ENCODE peak calls at places on chromosomes 11 and 22, in seven cellular contexts. S is spleen, U is K562, D is endothelial cell of umbilical vein, P is transverse colon, T is Panc1, R is stomach. I is an unnamed sample.

GRCh38 chr22:28857288-28857687 is 26.1 kb upstream of the ZNRF3 start:
- DNase-seq in P (no peak), T (no peak), S (peak; percentile 20), U (no peak), D (no peak), R (no peak), I (no peak)

GRCh38 chr22:24695958-24696511 is 78.5 kb downstream of the PIWIL3 start:
- DNase-seq in T (no peak), D (no peak), P (no peak), U (peak; percentile 54), R (peak; percentile 47), S (no peak), I (no peak)

GRCh38 chr11:125063429-125064043 is 431 bp downstream of the SLC37A2 start:
- DNase-seq in D (no peak), P (no peak), S (peak; percentile 76), T (no peak), U (no peak), R (peak; percentile 24), I (peak; percentile 59)

GRCh38 chr11:1168256-1168655 is 10.5 kb downstream of the MUC5AC start:
- DNase-seq in D (no peak), T (no peak), R (no peak), P (no peak), U (no peak), S (no peak), I (peak; percentile 36)

GRCh38 chr22:41900652-41901312 is 14.1 kb downstream of the SHISA8 start:
- DNase-seq in T (no peak), U (no peak), P (no peak), R (no peak), S (peak; percentile 47), D (no peak), I (no peak)

GRCh38 chr11:79088967-79089366 is 351.9 kb downstream of the TENM4 start:
- DNase-seq in P (no peak), T (no peak), U (no peak), S (no peak), R (no peak), D (no peak), I (no peak)

GRCh38 chr11:64558065-64558745 is 32.8 kb upstream of the SLC22A12 start:
- DNase-seq in R (no peak), D (no peak), S (no peak), T (no peak), U (no peak), P (no peak), I (peak; percentile 40)

GRCh38 chr11:105911454-105911853 is 110.6 kb downstream of the MSANTD4 start:
- DNase-seq in T (no peak), S (no peak), P (no peak), D (no peak), U (no peak), R (no peak), I (no peak)

GRCh38 chr11:63951779-63952536 is 13.2 kb downstream of the NAA40 start:
- DNase-seq in P (no peak), T (no peak), S (no peak), R (no peak), D (no peak), U (no peak), I (no peak)

GRCh38 chr11:70548976-70549375 is 150.6 kb downstream of the CTTN start:
- DNase-seq in P (no peak), S (peak; percentile 62), D (no peak), R (no peak), T (no peak), U (peak; percentile 60), I (no peak)

GRCh38 chr22:24422078-24422665 is 5.2 kb upstream of the ADORA2A start:
- DNase-seq in R (no peak), T (no peak), P (no peak), U (no peak), D (no peak), S (no peak), I (no peak)

GRCh38 chr11:534592-535518 is 521 bp downstream of the HRAS start:
- DNase-seq in S (peak; percentile 89), U (peak; percentile 34), R (peak; percentile 52), P (no peak), T (no peak), D (peak; percentile 24), I (no peak)

GRCh38 chr22:41175546-41175945 is 29.6 kb upstream of the L3MBTL2 start:
- DNase-seq in D (peak; percentile 26), T (no peak), R (no peak), U (no peak), P (no peak), S (no peak), I (no peak)

GRCh38 chr22:24920029-24920428 is 26.5 kb downstream of the LHFPL7 start:
- DNase-seq in D (no peak), P (no peak), S (no peak), R (no peak), T (no peak), U (no peak), I (no peak)

GRCh38 chr11:12118940-12119339 is 8.6 kb downstream of the MICAL2 start:
- DNase-seq in R (no peak), D (no peak), S (no peak), P (no peak), U (no peak), T (no peak), I (peak; percentile 81)

GRCh38 chr11:68306636-68307035 is 5.8 kb upstream of the LRP5 start:
- DNase-seq in R (no peak), P (no peak), U (no peak), S (no peak), T (no peak), D (no peak), I (no peak)

GRCh38 chr11:111957663-111958415 is 20.7 kb downstream of the DIXDC1 start:
- DNase-seq in D (no peak), S (no peak), T (no peak), R (no peak), U (no peak), P (no peak), I (no peak)

GRCh38 chr22:44276041-44276440 is 36.7 kb downstream of the SHISAL1 start:
- DNase-seq in U (no peak), P (no peak), T (no peak), S (peak; percentile 47), D (no peak), R (no peak), I (no peak)

GRCh38 chr22:44276706-44277403 is 35.9 kb downstream of the SHISAL1 start:
- DNase-seq in R (no peak), P (no peak), T (no peak), D (no peak), U (no peak), S (peak; percentile 38), I (no peak)

GRCh38 chr22:44279059-44279340 is 33.8 kb downstream of the SHISAL1 start:
- DNase-seq in P (no peak), S (no peak), T (no peak), U (no peak), D (no peak), R (no peak), I (no peak)

GRCh38 chr22:44278234-44279058 is 34.3 kb downstream of the SHISAL1 start:
- DNase-seq in D (no peak), R (no peak), S (no peak), U (no peak), T (no peak), P (no peak), I (no peak)

GRCh38 chr22:44277404-44278135 is 35.2 kb downstream of the SHISAL1 start:
- DNase-seq in T (no peak), R (no peak), D (no peak), S (peak; percentile 30), U (no peak), P (no peak), I (no peak)
- H3K4me1 ChIP-seq in T (no peaks in the 10 kb centered on the region), R (peaks cover 4% of the 10 kb centered on the region), D (no peaks in the 10 kb centered on the region), S (no peaks in the 10 kb centered on the region), U (no peaks in the 10 kb centered on the region), P (no peaks in the 10 kb centered on the region), I (peaks cover 24% of the 10 kb centered on the region)

DNA sequence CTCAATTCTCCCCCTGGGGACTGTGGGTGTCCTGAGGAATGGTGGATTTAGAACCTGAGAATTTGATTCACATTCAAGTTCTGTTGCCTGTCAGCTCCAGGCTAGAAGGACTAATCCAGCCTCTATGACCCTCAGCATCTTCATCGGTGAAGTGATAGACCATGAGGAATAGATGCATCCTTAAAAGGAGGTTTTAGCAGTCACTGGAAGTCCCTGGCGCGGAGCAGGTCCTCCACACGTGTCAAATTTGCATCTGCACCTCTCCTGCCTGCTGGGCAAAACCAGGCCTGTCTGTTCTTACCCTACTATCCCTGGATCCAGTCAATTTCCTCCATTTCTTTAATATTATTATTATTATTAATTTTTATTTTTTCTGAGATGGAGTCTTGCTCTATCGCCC is 808.4 kb downstream of the TBC1D22A start:
- DNase-seq in R (no peak), D (no peak), P (no peak), S (no peak), U (no peak), T (no peak), I (no peak)
- H3K9me3 ChIP-seq in R (no peaks in the 10 kb centered on the region), D (peaks cover 8% of the 10 kb centered on the region), P (no peaks in the 10 kb centered on the region), S (no peaks in the 10 kb centered on the region), U (no peaks in the 10 kb centered on the region), T (no peaks in the 10 kb centered on the region), I (no peaks in the 10 kb centered on the region)

DNA sequence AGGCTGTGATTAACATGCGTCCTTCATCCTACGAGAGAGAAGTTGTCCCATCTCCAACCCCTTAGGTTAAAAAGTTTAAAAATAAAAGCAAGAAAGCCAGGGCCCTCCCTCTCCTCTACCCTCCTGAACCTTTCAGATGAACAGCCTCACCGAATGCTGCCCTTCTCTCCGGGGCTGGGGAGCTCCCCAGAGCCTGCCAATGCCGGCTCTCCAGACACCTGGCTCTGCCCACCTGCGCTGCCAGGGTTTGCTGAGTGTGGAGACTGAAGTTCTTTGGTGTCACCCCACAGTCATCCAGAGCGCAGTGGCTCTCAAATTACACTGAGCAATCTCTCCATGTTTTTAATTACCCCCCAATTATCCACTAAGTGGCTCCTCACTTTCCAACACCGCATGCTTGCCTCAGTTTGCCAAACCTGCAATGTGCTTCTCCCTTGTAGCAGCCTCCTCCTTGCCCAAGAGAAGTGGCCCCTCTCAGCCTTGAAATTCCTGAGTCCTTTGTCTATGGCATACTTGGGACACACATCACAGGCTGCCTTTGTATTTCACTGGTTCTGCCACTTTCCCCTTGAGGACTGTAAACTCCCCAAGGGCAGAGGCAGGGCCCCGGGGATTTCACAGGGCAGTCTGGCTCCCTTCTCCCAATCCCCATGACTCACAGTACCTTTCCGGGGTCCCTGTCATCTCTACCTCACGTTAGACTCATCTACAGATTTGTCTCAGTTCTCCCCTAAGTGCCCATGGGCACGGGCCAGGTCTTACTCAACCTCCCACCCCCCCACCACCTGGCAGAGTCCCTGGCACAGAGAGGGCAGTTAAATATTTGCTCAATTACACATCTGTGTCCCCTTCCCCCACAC is 2.0 kb downstream of the MYH9 start:
- DNase-seq in P (peak; percentile 61), D (peak; percentile 30), R (peak; percentile 83), U (no peak), S (peak; percentile 81), T (no peak), I (peak; percentile 90)
- TF ChIP-seq POLR2AphosphoS5 in P (no peak), D (no peak), R (peak; percentile 43), U (no peak), S (no peak), T (peak; percentile 54), I (no peak)

DNA sequence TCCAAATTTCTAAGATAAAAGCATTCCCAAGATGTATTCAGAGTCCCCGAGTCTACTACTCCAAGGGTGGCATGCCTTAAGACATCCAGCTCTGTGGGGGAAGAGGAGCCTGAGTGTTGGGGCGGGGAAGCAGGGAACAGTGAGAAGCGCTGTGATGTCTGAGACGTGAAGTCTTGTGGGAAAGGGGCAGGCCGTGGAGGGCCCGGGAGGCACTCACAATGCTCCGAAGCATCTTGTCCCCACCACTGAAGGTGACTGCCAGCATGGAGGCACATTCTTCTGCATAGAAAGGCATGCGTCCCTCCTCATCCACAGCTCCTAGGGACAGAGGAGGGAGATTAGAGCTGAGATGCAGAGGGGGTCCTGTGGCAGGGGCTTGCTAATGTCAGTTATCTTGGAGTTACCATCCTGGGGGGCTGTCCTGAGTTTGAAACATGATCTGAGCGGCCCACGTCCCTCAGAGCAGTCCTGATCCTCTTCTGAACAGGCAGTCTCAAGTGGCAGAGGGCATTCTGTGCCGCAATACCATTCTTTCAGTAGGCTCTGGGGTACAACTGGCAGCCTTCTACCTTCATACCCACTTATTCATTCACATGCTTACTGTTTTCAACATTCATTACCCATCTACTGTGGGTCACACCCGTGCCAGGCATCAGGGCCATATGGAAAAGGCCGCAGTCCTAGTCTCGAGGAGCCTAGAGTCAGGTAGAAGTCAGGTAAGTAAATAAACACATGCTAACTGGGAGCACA is 8.7 kb downstream of the PCSK7 start:
- DNase-seq in U (no peak), P (no peak), T (no peak), S (no peak), D (no peak), R (no peak), I (peak; percentile 66)
- H3K4me1 ChIP-seq in U (peaks cover 53% of the 10 kb centered on the region), P (peaks cover 51% of the 10 kb centered on the region), T (no peaks in the 10 kb centered on the region), S (peaks cover 83% of the 10 kb centered on the region), D (no peaks in the 10 kb centered on the region), R (peaks cover 86% of the 10 kb centered on the region), I (peaks cover 76% of the 10 kb centered on the region)